ENCODE peak calls at places on chromosomes 2 and 18, in five cellular contexts. J, G, M, Q and S are unnamed samples.

GRCh38 chr2:109143214-109144187 is 14.5 kb downstream of the SH3RF3 start:
- DNase-seq in J (no peak), Q (no peak), M (no peak), G (peak; percentile 47), S (no peak)

GRCh38 chr2:53820711-53821110 is 33.9 kb downstream of the ERLEC1 start:
- DNase-seq in G (peak; percentile 20), J (no peak), M (no peak), Q (no peak), S (no peak)

GRCh38 chr2:48530033-48530804 is at the start of gene STON1:
- DNase-seq in J (peak; percentile 83), M (peak; percentile 45), G (peak; percentile 25), Q (peak; percentile 52), S (no peak)

GRCh38 chr2:55776479-55776878 is 82.8 kb upstream of the PNPT1 start:
- DNase-seq in M (no peak), Q (no peak), J (no peak), G (no peak), S (no peak)

GRCh38 chr18:32911660-32912284 is 138.9 kb upstream of the KLHL14 start:
- DNase-seq in M (no peak), G (peak; percentile 4), J (no peak), Q (no peak), S (no peak)

GRCh38 chr2:166651080-166651675 is 157.1 kb upstream of the SCN7A start:
- DNase-seq in Q (no peak), G (peak; percentile 83), J (peak; percentile 70), M (no peak), S (peak; percentile 26)

GRCh38 chr2:162509288-162509968 is 165.5 kb downstream of the GCA start:
- DNase-seq in J (no peak), M (no peak), G (no peak), Q (no peak), S (no peak)

GRCh38 chr2:10039658-10040410 is 3.5 kb upstream of the KLF11 start:
- DNase-seq in J (no peak), Q (no peak), G (no peak), M (no peak), S (no peak)

GRCh38 chr2:206218792-206219509 is 55.5 kb upstream of the ZDBF2 start:
- DNase-seq in M (no peak), J (peak; percentile 28), Q (no peak), G (no peak), S (no peak)

GRCh38 chr2:127622561-127623387 is 23.2 kb upstream of the GPR17 start:
- DNase-seq in G (no peak), J (no peak), Q (peak; percentile 38), M (no peak), S (no peak)

GRCh38 chr2:151946856-151947523 is 118.8 kb upstream of the ARL5A start:
- DNase-seq in M (peak; percentile 26), G (peak; percentile 1), Q (no peak), J (peak; percentile 27), S (peak; percentile 3)

GRCh38 chr2:195658541-195658890 is 1.5 kb downstream of the SLC39A10 start:
- DNase-seq in M (no peak), J (peak; percentile 88), Q (no peak), G (peak; percentile 90), S (peak; percentile 34)

GRCh38 chr2:6883448-6884122 is 6.0 kb downstream of the RSAD2 start:
- DNase-seq in J (no peak), M (no peak), G (no peak), Q (no peak), S (no peak)

GRCh38 chr2:241777686-241778627 is 1.3 kb downstream of the GAL3ST2 start:
- DNase-seq in Q (peak; percentile 44), M (no peak), J (no peak), G (no peak), S (no peak)

GRCh38 chr2:241859017-241859435 is 332 bp upstream of the PDCD1 start:
- DNase-seq in J (no peak), G (no peak), Q (no peak), M (no peak), S (no peak)

GRCh38 chr2:102185347-102185746 is 1.5 kb upstream of the IL1RL2 start:
- DNase-seq in G (no peak), J (peak; percentile 81), Q (no peak), M (no peak), S (no peak)

GRCh38 chr18:47545613-47546012 is 294.2 kb upstream of the SKOR2 start:
- DNase-seq in M (no peak), G (no peak), J (no peak), Q (no peak), S (no peak)

GRCh38 chr2:205361272-205361671 is 321.0 kb upstream of the NRP2 start:
- DNase-seq in G (no peak), M (no peak), J (no peak), Q (no peak), S (no peak)

GRCh38 chr18:8701546-8702118 is 3.7 kb upstream of the MTCL1 start:
- DNase-seq in Q (no peak), M (no peak), G (peak; percentile 91), J (peak; percentile 90), S (no peak)

GRCh38 chr2:78061301-78061700 is 539.1 kb upstream of the LRRTM4 start:
- DNase-seq in Q (no peak), J (no peak), G (no peak), M (no peak), S (no peak)

GRCh38 chr18:45330170-45330594 is 285.1 kb upstream of the SLC14A2 start:
- DNase-seq in M (no peak), Q (no peak), J (no peak), G (no peak), S (no peak)

GRCh38 chr2:62489162-62489561 is 16.8 kb downstream of the TMEM17 start:
- DNase-seq in G (peak; percentile 74), M (no peak), J (peak; percentile 47), Q (no peak), S (no peak)

GRCh38 chr18:35073186-35074105 is 32.2 kb downstream of the MAPRE2 start:
- DNase-seq in Q (no peak), M (no peak), G (peak; percentile 51), J (peak; percentile 61), S (no peak)

GRCh38 chr2:191298306-191298705 is 53.1 kb downstream of the MYO1B start:
- DNase-seq in J (no peak), G (peak; percentile 73), M (no peak), Q (no peak), S (no peak)

GRCh38 chr2:209383212-209383611 is 40.6 kb upstream of the MAP2 start:
- DNase-seq in Q (no peak), M (no peak), J (peak; percentile 76), G (peak; percentile 16), S (no peak)

GRCh38 chr18:26190506-26190905 is 35.7 kb upstream of the TAF4B start:
- DNase-seq in M (no peak), G (no peak), J (no peak), Q (peak; percentile 63), S (no peak)

GRCh38 chr2:229861431-229861830 is 60.4 kb downstream of the TRIP12 start:
- DNase-seq in M (no peak), J (no peak), G (peak; percentile 22), Q (no peak), S (no peak)

GRCh38 chr18:70672581-70672980 is 383.7 kb downstream of the SOCS6 start:
- DNase-seq in Q (no peak), J (no peak), G (no peak), M (no peak), S (no peak)

GRCh38 chr2:127067620-127068350 is 39.2 kb downstream of the BIN1 start:
- DNase-seq in G (peak; percentile 52), M (peak; percentile 48), J (peak; percentile 73), Q (peak; percentile 84), S (no peak)

GRCh38 chr2:7118606-7119503 is 201.6 kb downstream of the RNF144A start:
- DNase-seq in M (peak; percentile 50), Q (no peak), G (peak; percentile 13), J (peak; percentile 37), S (peak; percentile 85)

GRCh38 chr2:3578987-3579386 is 3.9 kb downstream of the RPS7 start:
- DNase-seq in Q (no peak), J (no peak), M (no peak), G (no peak), S (no peak)

GRCh38 chr2:189285962-189286648 is 106.5 kb upstream of the COL5A2 start:
- DNase-seq in J (peak; percentile 96), M (no peak), Q (no peak), G (peak; percentile 92), S (no peak)
- H3K27ac ChIP-seq in J (no peak overlapping the region), M (no peak overlapping the region), Q (no peak overlapping the region), G (peak overlapping the region; percentile 65), S (peak overlapping the region; percentile 32)

GRCh38 chr18:55877321-55877720 is 289.3 kb upstream of the TCF4 start:
- DNase-seq in G (no peak), Q (no peak), M (no peak), J (no peak), S (no peak)

GRCh38 chr18:55879331-55879730 is 291.3 kb upstream of the TCF4 start:
- DNase-seq in J (no peak), G (peak; percentile 68), M (no peak), Q (no peak), S (no peak)

GRCh38 chr18:55878224-55878623 is 290.2 kb upstream of the TCF4 start:
- DNase-seq in J (peak; percentile 29), M (no peak), Q (no peak), G (peak; percentile 58), S (no peak)

GRCh38 chr18:55875330-55875933 is 287.4 kb upstream of the TCF4 start:
- DNase-seq in G (no peak), M (peak; percentile 64), Q (no peak), J (no peak), S (no peak)

DNA sequence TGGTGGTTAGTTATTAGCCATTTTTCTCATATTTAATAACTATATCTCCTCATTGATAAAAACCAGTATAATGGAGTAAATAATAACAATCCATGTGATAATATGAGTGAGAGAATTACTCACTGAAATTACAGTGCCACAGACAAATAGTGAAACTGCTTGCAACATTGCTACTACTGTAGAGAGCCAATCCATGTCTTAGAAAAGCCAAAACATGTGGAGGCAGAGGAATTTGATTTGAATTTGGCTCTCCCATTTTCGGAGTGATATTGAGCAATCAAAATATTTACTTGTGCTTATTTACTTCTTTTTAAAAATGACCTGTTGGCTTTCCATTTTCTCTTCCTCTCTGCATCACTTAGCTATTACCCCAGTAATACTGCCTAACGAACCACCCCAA is 288.3 kb upstream of the TCF4 start:
- DNase-seq in J (no peak), M (no peak), G (no peak), Q (no peak), S (no peak)
- H3K4me3 ChIP-seq in J (no peak overlapping the region), M (no peak overlapping the region), G (no peak overlapping the region), Q (no peak overlapping the region), S (no peak overlapping the region)

DNA sequence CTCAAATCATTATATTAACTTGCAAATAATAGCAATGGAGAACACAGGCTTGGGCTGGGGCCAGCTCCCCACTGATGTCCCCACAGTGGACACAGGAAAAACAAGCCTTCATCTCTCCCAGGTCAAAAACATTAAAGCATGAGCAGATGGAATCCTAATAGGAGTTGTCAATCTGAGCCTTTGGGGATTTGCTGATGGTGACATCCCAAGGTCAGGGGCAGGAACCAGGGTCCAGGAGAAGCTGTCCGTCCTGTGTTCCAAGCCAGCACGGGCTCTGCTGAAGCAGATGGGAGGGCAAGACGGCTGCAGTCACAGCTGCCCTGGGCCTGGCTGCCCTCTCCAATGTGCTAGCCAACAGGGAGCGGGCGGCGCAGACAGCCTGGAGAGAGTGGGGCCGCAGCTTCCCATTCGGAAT is 135.5 kb downstream of the NDUFA10 start:
- DNase-seq in Q (no peak), M (no peak), G (no peak), J (peak; percentile 4), S (no peak)
- H3K27ac ChIP-seq in Q (no peak overlapping the region), M (no peak overlapping the region), G (no peak overlapping the region), J (no peak overlapping the region), S (no peak overlapping the region)

GRCh38 chr18:63178526-63178880 is 141.1 kb downstream of the BCL2 start:
- DNase-seq in G (no peak), Q (no peak), J (peak; percentile 76), M (no peak), S (no peak)
- H3K4me3 ChIP-seq in G (no peak overlapping the region), Q (no peak overlapping the region), J (no peak overlapping the region), M (no peak overlapping the region), S (peak overlapping the region; percentile 49)